ENCODE peak calls at places on chromosomes 7 and 10, in eight cellular contexts. One of them, this sample, is unnamed.

GRCh38 chr7:11252011-11252607 is 278.4 kb downstream of the PHF14 start:
- DNase-seq in cardiac fibroblast: no peak
- DNase-seq in breast epithelium: no peak
- DNase-seq in A549: no peak
- DNase-seq in GM12865: peak
- DNase-seq in CD8-positive, alpha-beta T cell: no peak
- DNase-seq in lower leg skin: no peak
- DNase-seq in transverse colon: no peak
- DNase-seq in this sample: no peak

GRCh38 chr10:33335800-33336605 is 1.5 kb upstream of the NRP1 start:
- DNase-seq in cardiac fibroblast: peak
- DNase-seq in breast epithelium: peak
- DNase-seq in A549: peak
- DNase-seq in GM12865: no peak
- DNase-seq in CD8-positive, alpha-beta T cell: no peak
- DNase-seq in lower leg skin: peak
- DNase-seq in transverse colon: peak
- DNase-seq in this sample: peak

GRCh38 chr7:12674861-12675260 is 12.6 kb upstream of the ARL4A start:
- DNase-seq in cardiac fibroblast: peak
- DNase-seq in breast epithelium: no peak
- DNase-seq in A549: no peak
- DNase-seq in GM12865: peak
- DNase-seq in CD8-positive, alpha-beta T cell: no peak
- DNase-seq in lower leg skin: no peak
- DNase-seq in transverse colon: peak
- DNase-seq in this sample: no peak

GRCh38 chr7:88184848-88185304 is 35.0 kb downstream of the SRI start:
- DNase-seq in cardiac fibroblast: peak
- DNase-seq in breast epithelium: no peak
- DNase-seq in A549: no peak
- DNase-seq in GM12865: peak
- DNase-seq in CD8-positive, alpha-beta T cell: no peak
- DNase-seq in lower leg skin: no peak
- DNase-seq in transverse colon: no peak
- DNase-seq in this sample: no peak

GRCh38 chr10:43202657-43203490 is 64.0 kb downstream of the RASGEF1A start:
- DNase-seq in cardiac fibroblast: no peak
- DNase-seq in breast epithelium: peak
- DNase-seq in A549: no peak
- DNase-seq in GM12865: peak
- DNase-seq in CD8-positive, alpha-beta T cell: peak
- DNase-seq in lower leg skin: no peak
- DNase-seq in transverse colon: peak
- DNase-seq in this sample: peak

GRCh38 chr7:27933691-27934565 is 194.0 kb downstream of the TAX1BP1 start:
- DNase-seq in cardiac fibroblast: no peak
- DNase-seq in breast epithelium: no peak
- DNase-seq in A549: no peak
- DNase-seq in GM12865: no peak
- DNase-seq in CD8-positive, alpha-beta T cell: no peak
- DNase-seq in lower leg skin: no peak
- DNase-seq in transverse colon: no peak
- DNase-seq in this sample: no peak

GRCh38 chr7:103528152-103528551 is 82.1 kb upstream of the SLC26A5 start:
- DNase-seq in cardiac fibroblast: no peak
- DNase-seq in breast epithelium: no peak
- DNase-seq in A549: no peak
- DNase-seq in GM12865: no peak
- DNase-seq in CD8-positive, alpha-beta T cell: no peak
- DNase-seq in lower leg skin: no peak
- DNase-seq in transverse colon: no peak
- DNase-seq in this sample: no peak

GRCh38 chr7:47190462-47190861 is 391.4 kb downstream of the TNS3 start:
- DNase-seq in cardiac fibroblast: no peak
- DNase-seq in breast epithelium: no peak
- DNase-seq in A549: no peak
- DNase-seq in GM12865: no peak
- DNase-seq in CD8-positive, alpha-beta T cell: no peak
- DNase-seq in lower leg skin: no peak
- DNase-seq in transverse colon: no peak
- DNase-seq in this sample: no peak

GRCh38 chr10:132239126-132240031 is 52.6 kb downstream of the DPYSL4 start:
- DNase-seq in cardiac fibroblast: peak
- DNase-seq in breast epithelium: no peak
- DNase-seq in A549: no peak
- DNase-seq in GM12865: no peak
- DNase-seq in CD8-positive, alpha-beta T cell: no peak
- DNase-seq in lower leg skin: no peak
- DNase-seq in transverse colon: no peak
- DNase-seq in this sample: peak

DNA sequence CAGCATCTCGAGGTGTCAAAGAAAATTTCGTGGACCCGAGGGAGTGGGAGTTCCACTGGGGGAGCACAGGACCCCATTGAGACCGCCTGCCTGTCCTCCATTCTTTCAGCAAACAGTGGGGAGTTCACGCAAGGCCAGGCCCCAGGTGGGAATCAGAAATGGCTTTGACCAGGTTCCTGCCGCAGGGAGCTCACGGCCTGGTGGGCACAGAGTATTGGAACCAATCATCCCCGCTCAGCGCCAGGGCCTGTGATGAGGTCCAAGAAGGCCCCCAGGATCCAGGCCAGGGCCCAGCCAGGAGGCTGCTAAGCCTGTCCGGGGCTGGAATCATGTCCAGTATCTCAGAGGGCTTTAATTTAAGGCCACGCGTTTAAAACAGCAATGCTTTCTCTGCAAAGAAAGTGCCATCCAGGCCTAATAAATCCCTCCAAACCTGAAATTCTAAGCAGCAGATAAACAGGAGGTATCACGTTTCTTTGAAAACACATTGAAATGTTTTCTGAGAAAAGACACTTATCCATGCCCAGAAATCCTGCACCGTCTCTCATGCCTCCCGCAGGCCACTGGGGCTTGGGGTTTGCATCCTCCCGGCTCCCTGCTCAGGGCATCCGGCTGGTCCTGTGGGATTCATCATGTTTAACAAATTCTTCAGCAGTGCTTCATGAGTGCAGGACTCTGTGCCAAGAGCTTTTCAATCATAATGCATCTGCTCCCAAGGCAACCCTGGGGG is 125.6 kb downstream of the OAT start:
- DNase-seq in cardiac fibroblast: no peak
- DNase-seq in breast epithelium: no peak
- DNase-seq in A549: no peak
- DNase-seq in GM12865: no peak
- DNase-seq in CD8-positive, alpha-beta T cell: no peak
- DNase-seq in lower leg skin: no peak
- DNase-seq in transverse colon: no peak
- DNase-seq in this sample: no peak
- TF ChIP-seq CTCF in cardiac fibroblast: no peak
- TF ChIP-seq CTCF in breast epithelium: no peak
- TF ChIP-seq CTCF in A549: no peak
- TF ChIP-seq CTCF in GM12865: no peak
- TF ChIP-seq CTCF in CD8-positive, alpha-beta T cell: no peak
- TF ChIP-seq CTCF in lower leg skin: no peak
- TF ChIP-seq CTCF in transverse colon: no peak
- TF ChIP-seq CTCF in this sample: no peak

DNA sequence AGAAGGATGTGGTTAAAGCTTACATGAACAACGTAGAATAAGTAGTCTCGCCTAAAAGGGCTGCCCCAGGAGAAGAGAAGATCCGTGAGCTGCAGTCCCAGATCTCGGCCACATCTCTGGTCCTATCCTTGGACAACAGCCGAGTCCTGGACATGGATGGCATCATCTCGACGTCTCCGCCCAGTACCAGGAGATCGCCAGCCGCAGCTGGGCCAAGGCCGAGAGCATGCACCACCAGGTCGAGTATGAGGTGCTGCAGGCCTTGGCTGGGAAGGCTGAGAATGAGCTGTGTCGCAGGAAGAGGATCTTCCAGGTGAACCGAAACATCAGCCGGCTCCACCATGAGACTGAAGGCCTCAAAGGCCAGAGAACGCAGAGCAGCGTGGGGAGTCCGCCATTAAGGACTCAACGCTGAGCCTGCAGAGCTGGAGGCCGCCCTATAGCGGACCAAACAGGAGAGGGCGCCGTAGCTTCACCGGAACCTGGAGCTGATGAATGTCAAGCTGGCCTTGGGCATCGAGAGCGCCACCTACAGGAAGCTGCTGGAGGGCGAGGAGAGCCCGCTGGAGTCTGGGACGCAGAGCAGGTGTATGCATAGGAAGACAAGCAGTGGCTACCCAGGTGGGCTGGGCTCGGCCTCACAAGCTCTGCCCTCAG is 22.2 kb downstream of the LIPK start:
- DNase-seq in cardiac fibroblast: peak
- DNase-seq in breast epithelium: no peak
- DNase-seq in A549: no peak
- DNase-seq in GM12865: peak
- DNase-seq in CD8-positive, alpha-beta T cell: no peak
- DNase-seq in lower leg skin: no peak
- DNase-seq in transverse colon: peak
- DNase-seq in this sample: no peak
- TF ChIP-seq CTCF in cardiac fibroblast: peak
- TF ChIP-seq CTCF in breast epithelium: no peak
- TF ChIP-seq CTCF in A549: peak
- TF ChIP-seq CTCF in GM12865: peak
- TF ChIP-seq CTCF in CD8-positive, alpha-beta T cell: no peak
- TF ChIP-seq CTCF in lower leg skin: no peak
- TF ChIP-seq CTCF in transverse colon: no peak
- TF ChIP-seq CTCF in this sample: no peak

GRCh38 chr7:28980504-28981281 is 22.6 kb upstream of the TRIL start:
- DNase-seq in cardiac fibroblast: peak
- DNase-seq in breast epithelium: no peak
- DNase-seq in A549: no peak
- DNase-seq in GM12865: no peak
- DNase-seq in CD8-positive, alpha-beta T cell: no peak
- DNase-seq in lower leg skin: no peak
- DNase-seq in transverse colon: no peak
- DNase-seq in this sample: no peak

GRCh38 chr7:28983396-28984190 is 25.5 kb upstream of the TRIL start:
- DNase-seq in cardiac fibroblast: no peak
- DNase-seq in breast epithelium: no peak
- DNase-seq in A549: no peak
- DNase-seq in GM12865: no peak
- DNase-seq in CD8-positive, alpha-beta T cell: no peak
- DNase-seq in lower leg skin: no peak
- DNase-seq in transverse colon: no peak
- DNase-seq in this sample: no peak

GRCh38 chr7:28977881-28978280 is 19.8 kb upstream of the TRIL start:
- DNase-seq in cardiac fibroblast: no peak
- DNase-seq in breast epithelium: no peak
- DNase-seq in A549: no peak
- DNase-seq in GM12865: no peak
- DNase-seq in CD8-positive, alpha-beta T cell: no peak
- DNase-seq in lower leg skin: no peak
- DNase-seq in transverse colon: no peak
- DNase-seq in this sample: no peak

GRCh38 chr7:28981282-28981555 is 23.1 kb upstream of the TRIL start:
- DNase-seq in cardiac fibroblast: no peak
- DNase-seq in breast epithelium: no peak
- DNase-seq in A549: no peak
- DNase-seq in GM12865: no peak
- DNase-seq in CD8-positive, alpha-beta T cell: no peak
- DNase-seq in lower leg skin: no peak
- DNase-seq in transverse colon: no peak
- DNase-seq in this sample: no peak

GRCh38 chr7:28979791-28980190 is 21.7 kb upstream of the TRIL start:
- DNase-seq in cardiac fibroblast: no peak
- DNase-seq in breast epithelium: no peak
- DNase-seq in A549: no peak
- DNase-seq in GM12865: no peak
- DNase-seq in CD8-positive, alpha-beta T cell: no peak
- DNase-seq in lower leg skin: no peak
- DNase-seq in transverse colon: no peak
- DNase-seq in this sample: no peak
- TF ChIP-seq CTCF in cardiac fibroblast: no peak
- TF ChIP-seq CTCF in breast epithelium: no peak
- TF ChIP-seq CTCF in A549: no peak
- TF ChIP-seq CTCF in GM12865: no peak
- TF ChIP-seq CTCF in CD8-positive, alpha-beta T cell: no peak
- TF ChIP-seq CTCF in lower leg skin: no peak
- TF ChIP-seq CTCF in transverse colon: no peak
- TF ChIP-seq CTCF in this sample: no peak

GRCh38 chr10:7410306-7410799 is 481 bp downstream of the SFMBT2 start:
- DNase-seq in cardiac fibroblast: no peak
- DNase-seq in breast epithelium: no peak
- DNase-seq in A549: no peak
- DNase-seq in GM12865: peak
- DNase-seq in CD8-positive, alpha-beta T cell: peak
- DNase-seq in lower leg skin: no peak
- DNase-seq in transverse colon: peak
- DNase-seq in this sample: no peak

GRCh38 chr10:7411671-7412481 is 1.0 kb upstream of the SFMBT2 start:
- DNase-seq in cardiac fibroblast: no peak
- DNase-seq in breast epithelium: no peak
- DNase-seq in A549: no peak
- DNase-seq in GM12865: no peak
- DNase-seq in CD8-positive, alpha-beta T cell: peak
- DNase-seq in lower leg skin: no peak
- DNase-seq in transverse colon: peak
- DNase-seq in this sample: no peak

GRCh38 chr10:7409732-7410168 is 1.1 kb downstream of the SFMBT2 start:
- DNase-seq in cardiac fibroblast: peak
- DNase-seq in breast epithelium: no peak
- DNase-seq in A549: no peak
- DNase-seq in GM12865: peak
- DNase-seq in CD8-positive, alpha-beta T cell: no peak
- DNase-seq in lower leg skin: no peak
- DNase-seq in transverse colon: no peak
- DNase-seq in this sample: no peak

GRCh38 chr10:7412482-7413251 is 1.8 kb upstream of the SFMBT2 start:
- DNase-seq in cardiac fibroblast: no peak
- DNase-seq in breast epithelium: peak
- DNase-seq in A549: no peak
- DNase-seq in GM12865: peak
- DNase-seq in CD8-positive, alpha-beta T cell: peak
- DNase-seq in lower leg skin: no peak
- DNase-seq in transverse colon: peak
- DNase-seq in this sample: no peak

DNA sequence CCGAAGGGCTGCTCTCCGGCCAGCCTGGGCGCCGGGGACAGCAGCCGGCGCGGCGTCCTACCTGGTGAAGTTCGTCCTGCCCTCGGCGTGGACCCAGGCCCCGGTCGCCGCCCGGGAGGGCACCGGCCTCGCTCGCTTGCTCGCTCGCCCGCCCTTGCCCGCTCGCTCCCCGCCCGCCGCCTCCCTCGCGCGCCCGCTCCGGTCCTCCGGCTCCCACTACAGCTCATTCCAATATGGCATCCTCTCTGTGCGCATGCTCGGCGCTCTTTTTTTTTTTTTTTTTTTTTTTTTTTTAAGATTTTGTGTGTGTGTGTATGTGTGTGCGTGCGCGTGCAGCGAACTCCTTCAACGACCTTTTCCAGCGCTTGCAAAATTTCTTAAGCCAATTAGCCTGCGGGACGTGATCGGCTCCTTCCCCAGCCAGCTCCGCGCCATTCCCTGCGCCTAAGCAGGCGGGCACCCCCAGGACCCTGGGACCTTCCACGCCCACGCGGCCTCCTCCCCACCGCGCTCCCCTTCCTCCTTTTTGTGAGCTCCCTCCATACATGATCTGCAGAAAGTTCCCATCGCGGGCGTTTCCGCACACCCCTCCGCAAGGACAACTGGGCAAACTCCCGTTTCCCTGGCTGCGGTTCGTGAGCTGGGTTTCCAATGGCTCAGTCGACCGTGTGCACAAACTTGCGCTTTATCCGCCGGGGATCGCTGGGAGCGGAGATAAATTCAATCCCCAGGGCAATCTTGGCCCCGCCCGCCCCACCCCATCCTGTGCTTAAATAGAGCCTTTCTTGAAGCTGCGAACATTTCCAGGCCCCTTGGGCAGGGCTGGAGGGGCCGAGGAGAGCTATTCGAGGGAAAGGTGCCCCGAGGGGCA is at the start of gene SFMBT2:
- DNase-seq in cardiac fibroblast: peak
- DNase-seq in breast epithelium: peak
- DNase-seq in A549: peak
- DNase-seq in GM12865: peak
- DNase-seq in CD8-positive, alpha-beta T cell: peak
- DNase-seq in lower leg skin: no peak
- DNase-seq in transverse colon: peak
- DNase-seq in this sample: no peak
- TF ChIP-seq CTCF in cardiac fibroblast: no peak
- TF ChIP-seq CTCF in breast epithelium: no peak
- TF ChIP-seq CTCF in A549: no peak
- TF ChIP-seq CTCF in GM12865: no peak
- TF ChIP-seq CTCF in CD8-positive, alpha-beta T cell: no peak
- TF ChIP-seq CTCF in lower leg skin: no peak
- TF ChIP-seq CTCF in transverse colon: no peak
- TF ChIP-seq CTCF in this sample: no peak

This sample was measured in right atrium auricular region.